ENCODE peak calls at places on chromosomes 1 and 21, in eight cellular contexts. T is breast epithelium; B is mesendoderm; I is CD8-positive, alpha-beta T cell; J is GM23338; C is cardiac muscle cell; Y is left ventricle myocardium inferior; E is transverse colon. R is an unnamed sample.
A peak's percentile ranks its signal among the peaks of the same experiment; 100 is the strongest.

GRCh38 chr1:56032276-56032675 is 547.1 kb downstream of the PLPP3 start:
- DNase-seq in J (no peak), B (peak; percentile 54), I (no peak), Y (no peak), T (no peak), E (no peak), C (peak; percentile 30), R (no peak)

GRCh38 chr1:21534674-21535378 is 25.6 kb downstream of the ALPL start:
- DNase-seq in Y (no peak), J (peak; percentile 84), C (peak; percentile 80), E (peak; percentile 46), B (peak; percentile 87), I (no peak), T (peak; percentile 44), R (peak; percentile 47)

GRCh38 chr21:31520506-31521163 is 138.9 kb upstream of the SOD1 start:
- DNase-seq in Y (no peak), I (no peak), T (no peak), J (no peak), E (no peak), C (no peak), B (no peak), R (no peak)

GRCh38 chr1:234972411-234973191 is 156.0 kb downstream of the TOMM20 start:
- DNase-seq in E (no peak), C (no peak), Y (no peak), B (no peak), J (no peak), I (no peak), T (no peak), R (no peak)

GRCh38 chr1:119871881-119872280 is 24.4 kb downstream of the ADAM30 start:
- DNase-seq in J (no peak), I (no peak), T (no peak), B (no peak), C (no peak), Y (no peak), E (no peak), R (no peak)

GRCh38 chr1:39576016-39576657 is 453 bp downstream of the PABPC4 start:
- DNase-seq in J (peak; percentile 39), C (peak; percentile 17), T (no peak), I (peak; percentile 23), E (peak; percentile 38), B (no peak), Y (peak; percentile 22), R (no peak)

GRCh38 chr1:1129309-1129708 is 13.4 kb upstream of the C1orf159 start:
- DNase-seq in B (no peak), I (no peak), T (no peak), E (no peak), C (no peak), Y (no peak), J (no peak), R (no peak)

GRCh38 chr1:202247837-202248795 is 54.5 kb downstream of the LGR6 start:
- DNase-seq in T (no peak), B (peak; percentile 46), Y (no peak), E (no peak), C (no peak), J (peak; percentile 48), I (no peak), R (no peak)

GRCh38 chr1:71850936-71851335 is 431.4 kb downstream of the NEGR1 start:
- DNase-seq in J (no peak), Y (no peak), E (no peak), B (no peak), C (peak; percentile 41), I (no peak), T (peak; percentile 19), R (no peak)

GRCh38 chr1:147246044-147246690 is 3.7 kb downstream of the CHD1L start:
- DNase-seq in C (no peak), T (no peak), J (no peak), Y (no peak), E (no peak), I (no peak), B (no peak), R (no peak)

GRCh38 chr21:46120301-46121285 is 22.7 kb downstream of the COL6A2 start:
- DNase-seq in B (no peak), T (no peak), Y (peak; percentile 13), I (no peak), J (no peak), E (no peak), C (no peak), R (no peak)

GRCh38 chr1:11134352-11135266 is 34.9 kb upstream of the EXOSC10 start:
- DNase-seq in T (peak; percentile 66), B (no peak), J (no peak), E (no peak), C (no peak), Y (no peak), I (no peak), R (no peak)

GRCh38 chr1:215360786-215361185 is 206.3 kb upstream of the KCTD3 start:
- DNase-seq in E (no peak), Y (no peak), B (no peak), T (no peak), I (no peak), J (no peak), C (no peak), R (no peak)

GRCh38 chr21:41973427-41973831 is 19.6 kb upstream of the C2CD2 start:
- DNase-seq in T (peak; percentile 15), I (no peak), E (peak; percentile 76), J (no peak), C (no peak), Y (no peak), B (no peak), R (no peak)

GRCh38 chr1:84698151-84698651 is 7.9 kb upstream of the SSX2IP start:
- DNase-seq in Y (no peak), E (no peak), J (no peak), I (no peak), C (peak; percentile 89), B (no peak), T (no peak), R (peak; percentile 87)

GRCh38 chr1:231850786-231851185 is 224.2 kb downstream of the DISC1 start:
- DNase-seq in J (no peak), Y (peak; percentile 60), E (no peak), I (no peak), T (no peak), B (no peak), C (peak; percentile 73), R (no peak)

GRCh38 chr1:163472267-163472666 is 150.5 kb downstream of the NUF2 start:
- DNase-seq in I (no peak), T (no peak), J (no peak), C (no peak), B (no peak), Y (no peak), E (no peak), R (peak; percentile 32)

GRCh38 chr1:217403321-217403720 is 227.6 kb downstream of the GPATCH2 start:
- DNase-seq in T (no peak), J (no peak), B (no peak), I (no peak), E (no peak), Y (no peak), C (no peak), R (no peak)
- H3K4me1 ChIP-seq in T (no peaks in the 10 kb centered on the region), J (no peaks in the 10 kb centered on the region), B (no peaks in the 10 kb centered on the region), I (no peaks in the 10 kb centered on the region), E (no peaks in the 10 kb centered on the region), Y (no peaks in the 10 kb centered on the region), C (no peaks in the 10 kb centered on the region), R (no peaks in the 10 kb centered on the region)

DNA sequence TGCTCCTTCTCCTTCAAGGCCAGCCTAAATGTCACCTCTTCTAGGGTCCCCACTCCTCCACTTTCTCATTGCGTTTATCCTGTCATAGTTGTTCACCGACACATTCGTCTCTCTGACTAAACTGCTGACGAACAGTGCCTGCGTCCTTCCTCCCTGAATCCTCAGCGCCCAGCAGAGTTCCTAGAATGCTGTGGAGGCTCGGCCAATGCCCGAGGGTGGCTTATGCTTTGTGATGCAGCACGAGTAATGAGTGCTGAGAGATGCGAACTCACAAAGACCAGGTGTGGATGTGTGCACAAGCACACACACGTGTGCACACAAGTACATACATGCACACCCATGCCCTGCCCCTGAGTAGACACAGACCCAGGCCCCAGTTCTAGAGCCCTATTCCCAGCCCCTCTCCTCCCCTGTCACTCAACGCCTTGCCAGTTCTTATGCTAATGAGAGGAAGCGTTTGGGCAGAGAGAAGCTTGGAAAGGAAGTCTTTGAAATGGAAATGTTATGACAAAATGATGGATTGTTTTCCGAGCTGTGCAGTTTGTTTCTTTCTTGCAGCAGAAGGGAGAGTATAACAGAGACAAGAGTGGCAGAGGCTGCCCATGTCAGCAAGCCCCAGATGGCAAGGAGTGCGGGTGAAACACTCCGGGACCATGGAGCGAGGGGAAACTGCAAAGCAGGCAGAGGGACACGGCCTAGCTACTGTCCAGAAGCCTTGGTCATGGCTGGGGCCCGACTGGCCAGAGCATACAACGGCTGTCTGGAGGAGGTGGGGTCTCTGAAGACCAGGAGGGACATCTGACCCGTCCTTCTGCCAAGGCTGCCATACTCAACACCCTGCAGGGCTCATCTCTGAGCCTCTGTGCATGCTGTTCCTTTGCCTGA is 24.2 kb downstream of the KCNA10 start:
- DNase-seq in I (no peak), E (no peak), B (no peak), C (no peak), J (peak; percentile 66), Y (no peak), T (no peak), R (peak; percentile 72)
- H3K4me3 ChIP-seq in I (no peak overlapping the region), E (no peak overlapping the region), B (no peak overlapping the region), C (no peak overlapping the region), J (peak overlapping the region; percentile 4), Y (no peak overlapping the region), T (no peak overlapping the region), R (no peak overlapping the region)

GRCh38 chr1:246554201-246554600 is 11.9 kb downstream of the TFB2M start:
- DNase-seq in C (no peak), E (no peak), Y (no peak), B (no peak), I (no peak), J (no peak), T (no peak), R (no peak)

GRCh38 chr1:246544001-246544400 is 22.1 kb downstream of the TFB2M start:
- DNase-seq in J (no peak), E (no peak), C (no peak), Y (no peak), I (no peak), B (no peak), T (no peak), R (no peak)

GRCh38 chr1:246550402-246550801 is 15.7 kb downstream of the TFB2M start:
- DNase-seq in E (no peak), Y (no peak), C (no peak), T (no peak), I (no peak), J (no peak), B (no peak), R (no peak)

GRCh38 chr1:246552110-246552509 is 14.0 kb downstream of the TFB2M start:
- DNase-seq in Y (no peak), E (no peak), J (no peak), T (no peak), B (no peak), I (no peak), C (no peak), R (no peak)

DNA sequence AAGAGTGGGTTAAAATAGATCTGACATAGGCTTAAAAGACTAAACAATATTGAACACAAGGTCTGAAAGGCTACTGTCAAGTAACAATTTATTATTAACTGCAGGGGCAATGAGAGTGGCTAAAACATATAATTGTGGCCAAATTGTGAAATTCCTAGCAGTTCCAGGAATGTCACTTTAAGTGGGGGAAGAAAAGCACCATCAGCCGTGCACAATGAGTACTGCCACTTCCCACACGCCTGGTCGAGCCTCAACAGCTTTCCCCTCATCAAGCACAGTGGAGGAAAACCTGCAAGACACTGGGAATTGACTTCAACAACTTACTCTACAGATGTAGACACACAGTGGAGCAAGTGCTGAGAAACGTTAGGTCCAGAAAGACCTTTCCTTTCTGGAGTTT is 16.4 kb downstream of the TFB2M start:
- DNase-seq in C (no peak), B (no peak), J (no peak), T (no peak), I (no peak), E (no peak), Y (no peak), R (no peak)
- H3K36me3 ChIP-seq in C (peaks cover 16% of the 10 kb centered on the region), B (no peaks in the 10 kb centered on the region), J (peaks cover 35% of the 10 kb centered on the region), T (no peaks in the 10 kb centered on the region), I (peaks cover 21% of the 10 kb centered on the region), E (peaks cover 53% of the 10 kb centered on the region), Y (peaks cover 85% of the 10 kb centered on the region), R (peaks cover 47% of the 10 kb centered on the region)

GRCh38 chr21:26136686-26137085 is 33.9 kb downstream of the APP start:
- DNase-seq in T (no peak), Y (no peak), B (no peak), C (no peak), E (no peak), I (no peak), J (no peak), R (no peak)
- H3K4me1 ChIP-seq in T (no peaks in the 10 kb centered on the region), Y (peaks cover 63% of the 10 kb centered on the region), B (peaks cover 18% of the 10 kb centered on the region), C (peaks cover 18% of the 10 kb centered on the region), E (peaks cover 9% of the 10 kb centered on the region), I (peaks cover 7% of the 10 kb centered on the region), J (peaks cover 55% of the 10 kb centered on the region), R (peaks cover 2% of the 10 kb centered on the region)